ENCODE peak calls at places on chromosomes 2 and 18, in five cellular contexts. G, K, V, J and Z are unnamed samples.

GRCh38 chr18:24631238-24632025 is 171.0 kb downstream of the HRH4 start:
- DNase-seq in J (no peak), V (no peak), G (no peak), K (no peak), Z (no peak)

GRCh38 chr2:9310827-9311226 is 104.2 kb downstream of the ASAP2 start:
- DNase-seq in V (no peak), J (no peak), G (no peak), K (no peak), Z (no peak)

GRCh38 chr2:112459372-112459771 is 22.6 kb upstream of the TTL start:
- DNase-seq in G (no peak), V (no peak), J (no peak), K (no peak), Z (no peak)

GRCh38 chr2:156687715-156688114 is 251.5 kb downstream of the GPD2 start:
- DNase-seq in J (no peak), G (no peak), K (no peak), V (no peak), Z (no peak)

GRCh38 chr18:53946561-53946960 is 277.9 kb downstream of the MBD2 start:
- DNase-seq in J (no peak), K (peak), V (no peak), G (no peak), Z (no peak)

GRCh38 chr2:10161961-10162441 is 39.5 kb downstream of the RRM2 start:
- DNase-seq in G (no peak), K (peak), J (no peak), V (peak), Z (no peak)

GRCh38 chr2:47636596-47636995 is 146.3 kb upstream of the MSH6 start:
- DNase-seq in K (no peak), J (no peak), G (no peak), V (no peak), Z (no peak)

GRCh38 chr2:191115801-191116200 is 35.0 kb downstream of the STAT4 start:
- DNase-seq in J (no peak), K (no peak), V (no peak), G (no peak), Z (no peak)

GRCh38 chr18:36157441-36157840 is 27.7 kb downstream of the ELP2 start:
- DNase-seq in V (no peak), K (no peak), J (no peak), G (no peak), Z (no peak)

GRCh38 chr2:221353191-221353590 is 218.9 kb downstream of the EPHA4 start:
- DNase-seq in G (no peak), J (no peak), V (no peak), K (no peak), Z (no peak)

GRCh38 chr2:85851253-85851955 is 37.4 kb downstream of the ST3GAL5 start:
- DNase-seq in K (no peak), V (no peak), G (peak), J (no peak), Z (no peak)

GRCh38 chr2:26652361-26653041 is 11.3 kb upstream of the CIB4 start:
- DNase-seq in G (no peak), K (no peak), V (no peak), J (no peak), Z (no peak)

GRCh38 chr18:79928563-79928960 is 22.9 kb downstream of the SLC66A2 start:
- DNase-seq in G (no peak), J (no peak), V (peak), K (no peak), Z (no peak)

GRCh38 chr2:99425022-99425421 is 64.8 kb downstream of the REV1 start:
- DNase-seq in G (no peak), K (no peak), V (no peak), J (no peak), Z (no peak)

GRCh38 chr18:26551217-26551708 is 2.9 kb upstream of the KCTD1 start:
- DNase-seq in V (no peak), K (no peak), G (no peak), J (no peak), Z (no peak)

GRCh38 chr2:108937367-108938017 is 51.5 kb downstream of the EDAR start:
- DNase-seq in K (no peak), V (no peak), G (no peak), J (no peak), Z (no peak)

GRCh38 chr2:117199511-117199910 is 615.0 kb upstream of the DDX18 start:
- DNase-seq in K (no peak), V (no peak), J (no peak), G (no peak), Z (no peak)

GRCh38 chr18:11163668-11164067 is 14.3 kb upstream of the PIEZO2 start:
- DNase-seq in G (no peak), V (no peak), J (peak), K (no peak), Z (no peak)

GRCh38 chr2:78061301-78061700 is 539.1 kb upstream of the LRRTM4 start:
- DNase-seq in G (no peak), V (no peak), J (no peak), K (peak), Z (no peak)

GRCh38 chr18:62258606-62259005 is 66.5 kb upstream of the TNFRSF11A start:
- DNase-seq in J (no peak), V (no peak), K (no peak), G (no peak), Z (no peak)

GRCh38 chr18:65380571-65380970 is 370.2 kb upstream of the CDH7 start:
- DNase-seq in J (no peak), V (no peak), G (no peak), K (no peak), Z (no peak)

GRCh38 chr2:54432181-54433020 is 23.7 kb upstream of the SPTBN1 start:
- DNase-seq in V (no peak), J (no peak), G (no peak), K (no peak), Z (no peak)

GRCh38 chr2:130875935-130876334 is 39.2 kb downstream of the ARHGEF4 start:
- DNase-seq in V (no peak), K (no peak), G (no peak), J (no peak), Z (no peak)

GRCh38 chr2:8222979-8223730 is 458.7 kb upstream of the ID2 start:
- DNase-seq in G (no peak), V (no peak), K (no peak), J (no peak), Z (no peak)

GRCh38 chr2:174572556-174572955 is 25.0 kb downstream of the WIPF1 start:
- DNase-seq in K (no peak), G (no peak), J (no peak), V (no peak), Z (no peak)

GRCh38 chr2:736939-737338 is 59.7 kb upstream of the TMEM18 start:
- DNase-seq in J (no peak), K (no peak), V (no peak), G (no peak), Z (no peak)

GRCh38 chr2:222561817-222562424 is 94.0 kb downstream of the FARSB start:
- DNase-seq in J (no peak), K (peak), V (peak), G (no peak), Z (no peak)

GRCh38 chr2:127814677-127815076 is 3.7 kb upstream of the WDR33 start:
- DNase-seq in V (no peak), J (no peak), G (no peak), K (no peak), Z (no peak)

GRCh38 chr2:127826047-127826446 is 15.1 kb upstream of the WDR33 start:
- DNase-seq in K (no peak), J (no peak), G (no peak), V (no peak), Z (no peak)

GRCh38 chr2:127818794-127819425 is 7.9 kb upstream of the WDR33 start:
- DNase-seq in J (no peak), G (no peak), K (no peak), V (no peak), Z (no peak)

GRCh38 chr2:127820080-127820668 is 9.2 kb upstream of the WDR33 start:
- DNase-seq in V (no peak), J (no peak), K (no peak), G (no peak), Z (no peak)
- H3K4me3 ChIP-seq in V (no peak), J (no peak), K (no peak), G (no peak), Z (no peak)

GRCh38 chr2:52862801-52863200 is 904.8 kb upstream of the CHAC2 start:
- DNase-seq in V (no peak), G (no peak), J (no peak), K (no peak), Z (no peak)
- TF ChIP-seq CTCF in V (no peak), G (no peak), J (no peak), K (no peak), Z (no peak)

GRCh38 chr2:173184031-173185004 is 108.7 kb downstream of the MAP3K20 start:
- DNase-seq in V (peak), J (no peak), K (peak), G (no peak), Z (no peak)

GRCh38 chr2:173185437-173185836 is 109.8 kb downstream of the MAP3K20 start:
- DNase-seq in J (no peak), V (no peak), G (no peak), K (no peak), Z (no peak)

GRCh38 chr2:173191601-173192000 is 116.0 kb downstream of the MAP3K20 start:
- DNase-seq in J (no peak), G (no peak), V (no peak), K (no peak), Z (no peak)

GRCh38 chr2:173192071-173192470 is 116.4 kb downstream of the MAP3K20 start:
- DNase-seq in K (no peak), G (no peak), V (no peak), J (no peak), Z (no peak)

DNA sequence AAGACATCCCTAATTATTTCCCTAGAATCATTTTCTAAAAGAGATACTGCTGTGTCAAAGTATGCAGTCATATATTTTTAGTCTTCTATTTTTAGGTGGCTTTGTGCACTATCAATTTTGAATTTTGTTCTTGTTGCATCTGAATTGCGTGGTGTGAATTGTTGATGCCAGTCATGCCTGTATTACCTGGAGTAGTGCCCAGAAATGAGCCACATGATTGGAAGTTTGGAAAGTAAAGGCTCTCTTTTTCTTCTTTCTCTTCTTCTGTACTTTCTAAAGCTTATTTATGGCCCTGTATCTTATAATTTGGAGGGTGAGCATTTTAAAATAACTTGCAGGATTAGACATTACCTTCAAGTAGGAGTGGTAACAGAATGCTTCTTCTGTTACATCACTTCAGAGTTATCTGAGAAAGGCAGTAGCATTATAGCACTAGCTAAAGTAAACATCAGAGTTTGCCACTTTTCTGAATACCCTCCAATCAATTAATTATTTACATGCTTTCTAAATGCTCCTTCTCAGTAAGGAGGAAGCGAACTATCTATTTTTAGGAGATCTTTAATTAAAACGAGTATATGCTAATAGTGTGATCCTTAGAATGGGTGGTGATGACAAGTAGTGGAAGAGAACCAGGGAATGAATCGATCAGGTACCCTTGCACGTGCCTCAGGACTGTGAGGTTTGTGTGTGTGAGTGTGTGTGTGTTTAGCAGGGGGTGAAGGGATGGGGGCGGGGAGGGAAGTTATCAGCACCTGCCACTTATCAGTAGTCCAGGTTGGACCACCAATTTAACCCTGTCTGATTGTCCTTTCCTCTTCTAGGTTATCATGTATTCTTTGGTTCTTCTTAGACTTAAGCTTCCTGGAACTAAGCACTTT is 112.5 kb downstream of the MAP3K20 start:
- DNase-seq in V (no peak), J (no peak), G (no peak), K (no peak), Z (no peak)
- H3K4me3 ChIP-seq in V (no peak), J (no peak), G (no peak), K (no peak), Z (no peak)

GRCh38 chr18:28071199-28071598 is 105.7 kb downstream of the CDH2 start:
- DNase-seq in V (no peak), J (no peak), K (no peak), G (no peak), Z (no peak)

GRCh38 chr18:28078849-28079248 is 98.1 kb downstream of the CDH2 start:
- DNase-seq in K (no peak), G (no peak), V (no peak), J (no peak), Z (no peak)

GRCh38 chr18:28073658-28074057 is 103.3 kb downstream of the CDH2 start:
- DNase-seq in V (no peak), G (no peak), J (no peak), K (no peak), Z (no peak)

GRCh38 chr18:28078298-28078697 is 98.6 kb downstream of the CDH2 start:
- DNase-seq in K (no peak), J (no peak), V (no peak), G (no peak), Z (no peak)

DNA sequence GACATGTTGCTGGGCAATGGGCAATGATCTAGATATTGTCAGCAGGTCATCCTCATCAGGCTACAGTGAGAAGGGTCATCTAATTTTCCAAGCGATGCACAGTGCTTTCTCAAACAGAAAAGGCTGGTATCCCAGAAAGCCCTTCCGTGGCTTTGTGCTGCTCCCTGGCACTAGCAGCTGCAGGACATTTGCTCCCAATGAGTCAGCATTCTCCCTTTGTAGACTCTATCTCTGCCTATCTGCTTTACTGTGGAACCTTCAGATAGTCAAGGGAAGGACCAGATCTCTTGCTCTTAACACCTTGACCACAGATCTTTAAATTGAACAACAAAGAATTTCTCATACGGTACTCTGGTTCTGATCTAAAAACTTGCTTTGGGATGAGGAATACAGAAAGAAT is 101.4 kb downstream of the CDH2 start:
- DNase-seq in K (no peak), G (no peak), V (no peak), J (no peak), Z (no peak)
- TF ChIP-seq CTCF in K (no peak), G (no peak), V (no peak), J (no peak), Z (no peak)

GRCh38 chr2:218567797-218568189 is 358 bp downstream of the USP37 start:
- DNase-seq in K (no peak), J (no peak), G (no peak), V (no peak), Z (peak)

GRCh38 chr2:218568190-218569037 is at the start of the genes CNOT9 and USP37:
- DNase-seq in G (peak), V (peak), J (peak), K (peak), Z (peak)

GRCh38 chr2:218569038-218569431 is 396 bp downstream of the CNOT9 start:
- DNase-seq in V (peak), K (no peak), G (no peak), J (peak), Z (no peak)

GRCh38 chr2:218564056-218564455 is 4.1 kb downstream of the USP37 start:
- DNase-seq in K (no peak), G (no peak), J (no peak), V (no peak), Z (no peak)

GRCh38 chr2:218566296-218566695 is 1.9 kb downstream of the USP37 start:
- DNase-seq in V (no peak), J (no peak), G (no peak), K (no peak), Z (no peak)
- H3K4me3 ChIP-seq in V (no peak), J (no peak), G (no peak), K (no peak), Z (no peak)

DNA sequence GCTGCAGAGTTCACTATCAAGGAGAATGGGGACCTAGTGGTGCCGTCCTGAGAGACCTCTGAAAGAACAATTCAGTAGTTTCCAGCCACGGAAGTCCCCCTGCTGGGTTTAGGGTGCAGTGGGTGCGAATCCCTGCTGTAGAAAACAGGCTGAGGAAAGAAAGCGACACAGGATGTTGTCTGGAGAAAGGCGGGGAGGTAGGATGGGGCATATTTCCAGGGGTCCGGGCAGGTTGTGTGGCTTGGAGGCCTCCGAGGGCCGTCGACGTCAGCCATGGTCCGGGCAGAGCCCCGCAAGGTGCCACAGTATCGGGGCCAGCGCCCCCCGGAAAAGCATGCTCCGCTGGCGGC is 807 bp upstream of the CREB1 start:
- DNase-seq in G (no peak), J (no peak), K (no peak), V (no peak), Z (no peak)
- TF ChIP-seq CTCF in G (no peak), J (no peak), K (peak), V (no peak), Z (no peak)

GRCh38 chr18:76451475-76452331 is 43.3 kb downstream of the ZNF516 start:
- DNase-seq in G (no peak), V (no peak), J (no peak), K (no peak), Z (no peak)

GRCh38 chr18:76452357-76452756 is 42.7 kb downstream of the ZNF516 start:
- DNase-seq in J (no peak), V (no peak), G (no peak), K (no peak), Z (no peak)

GRCh38 chr18:76449110-76449453 is 46.0 kb downstream of the ZNF516 start:
- DNase-seq in G (no peak), J (no peak), K (no peak), V (no peak), Z (no peak)

GRCh38 chr18:76450912-76451421 is 44.1 kb downstream of the ZNF516 start:
- DNase-seq in V (no peak), J (peak), G (no peak), K (no peak), Z (no peak)

DNA sequence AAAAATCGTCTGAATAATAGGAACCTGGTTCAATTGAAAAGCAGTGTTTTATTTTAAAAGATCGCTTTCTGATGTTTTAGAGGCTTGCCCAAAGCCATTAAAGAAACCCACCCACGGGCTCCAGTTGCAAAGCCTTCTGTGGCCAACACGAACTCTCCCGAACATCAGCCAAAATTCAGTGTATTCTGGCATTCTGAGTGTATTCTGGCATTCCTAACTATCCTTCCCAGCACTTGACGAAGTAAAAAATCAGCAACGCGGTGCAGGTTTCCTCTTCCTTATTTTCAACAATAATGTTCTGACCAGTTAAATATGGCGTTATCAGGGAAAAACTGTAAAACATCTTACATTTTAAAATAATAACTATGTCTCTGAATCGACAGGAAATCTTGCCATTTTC is 44.6 kb downstream of the ZNF516 start:
- DNase-seq in V (no peak), J (no peak), K (no peak), G (no peak), Z (no peak)
- H3K4me3 ChIP-seq in V (peak), J (peak), K (peak), G (peak), Z (peak)

DNA sequence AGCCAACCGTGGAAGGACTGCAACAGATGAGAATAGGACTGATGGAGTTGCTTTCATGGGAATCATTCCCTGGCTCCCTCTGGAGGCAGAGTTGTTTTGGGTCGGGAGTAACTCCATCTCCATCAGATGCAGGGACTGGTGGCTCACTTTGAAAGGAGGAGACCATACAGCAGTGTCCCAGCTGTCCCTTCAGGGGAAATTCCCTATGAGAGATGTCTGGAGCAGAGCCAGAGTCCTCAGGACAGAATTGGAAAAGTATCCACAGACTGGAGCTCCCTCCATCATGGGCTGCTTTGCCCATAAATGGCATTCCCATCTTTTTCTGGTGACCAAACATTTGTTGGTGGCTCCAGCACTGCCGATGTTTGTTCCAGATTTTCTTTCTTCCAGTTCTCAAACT is 144.3 kb downstream of the NCK2 start:
- DNase-seq in V (no peak), J (no peak), K (no peak), G (no peak), Z (no peak)
- TF ChIP-seq CTCF in V (no peak), J (no peak), K (no peak), G (no peak), Z (no peak)